ENCODE peak calls at places on chromosomes 11 and 22, in nine cellular contexts. One of them, this sample, is unnamed.

GRCh38 chr22:16717699-16718558 is 107.3 kb downstream of the XKR3 start:
- DNase-seq in CD8-positive, alpha-beta T cell: no peak
- DNase-seq in dorsolateral prefrontal cortex: no peak
- DNase-seq in astrocyte: no peak
- DNase-seq in epithelial cell of esophagus: no peak
- DNase-seq in fibroblast of pulmonary artery: no peak
- DNase-seq in cardiac fibroblast: no peak
- DNase-seq in GM06990: no peak
- DNase-seq in GM12878: no peak
- DNase-seq in this sample: no peak

GRCh38 chr22:46661221-46661851 is 41.1 kb downstream of the GRAMD4 start:
- DNase-seq in CD8-positive, alpha-beta T cell: no peak
- DNase-seq in dorsolateral prefrontal cortex: peak
- DNase-seq in astrocyte: peak
- DNase-seq in epithelial cell of esophagus: peak
- DNase-seq in fibroblast of pulmonary artery: peak
- DNase-seq in cardiac fibroblast: peak
- DNase-seq in GM06990: no peak
- DNase-seq in GM12878: no peak
- DNase-seq in this sample: no peak

GRCh38 chr22:20588092-20588842 is 80.9 kb downstream of the MED15 start:
- DNase-seq in CD8-positive, alpha-beta T cell: no peak
- DNase-seq in dorsolateral prefrontal cortex: no peak
- DNase-seq in astrocyte: no peak
- DNase-seq in epithelial cell of esophagus: no peak
- DNase-seq in fibroblast of pulmonary artery: no peak
- DNase-seq in cardiac fibroblast: no peak
- DNase-seq in GM06990: peak
- DNase-seq in GM12878: no peak
- DNase-seq in this sample: no peak

GRCh38 chr11:31870609-31871309 is 59.6 kb upstream of the PAX6 start:
- DNase-seq in CD8-positive, alpha-beta T cell: peak
- DNase-seq in dorsolateral prefrontal cortex: no peak
- DNase-seq in astrocyte: peak
- DNase-seq in epithelial cell of esophagus: peak
- DNase-seq in fibroblast of pulmonary artery: peak
- DNase-seq in cardiac fibroblast: peak
- DNase-seq in GM06990: peak
- DNase-seq in GM12878: no peak
- DNase-seq in this sample: no peak

GRCh38 chr22:48423481-48423901 is 1404.2 kb downstream of the BRD1 start:
- DNase-seq in CD8-positive, alpha-beta T cell: no peak
- DNase-seq in dorsolateral prefrontal cortex: no peak
- DNase-seq in astrocyte: peak
- DNase-seq in epithelial cell of esophagus: no peak
- DNase-seq in fibroblast of pulmonary artery: no peak
- DNase-seq in cardiac fibroblast: no peak
- DNase-seq in GM06990: no peak
- DNase-seq in GM12878: no peak
- DNase-seq in this sample: no peak

GRCh38 chr11:94769897-94770296 is 1.7 kb downstream of the AMOTL1 start:
- DNase-seq in CD8-positive, alpha-beta T cell: no peak
- DNase-seq in dorsolateral prefrontal cortex: no peak
- DNase-seq in astrocyte: no peak
- DNase-seq in epithelial cell of esophagus: no peak
- DNase-seq in fibroblast of pulmonary artery: no peak
- DNase-seq in cardiac fibroblast: no peak
- DNase-seq in GM06990: no peak
- DNase-seq in GM12878: no peak
- DNase-seq in this sample: no peak

GRCh38 chr22:36352775-36353507 is 34.8 kb downstream of the MYH9 start:
- DNase-seq in CD8-positive, alpha-beta T cell: no peak
- DNase-seq in dorsolateral prefrontal cortex: no peak
- DNase-seq in astrocyte: peak
- DNase-seq in epithelial cell of esophagus: no peak
- DNase-seq in fibroblast of pulmonary artery: no peak
- DNase-seq in cardiac fibroblast: peak
- DNase-seq in GM06990: no peak
- DNase-seq in GM12878: no peak
- DNase-seq in this sample: no peak

GRCh38 chr11:112605093-112605666 is 344.5 kb upstream of the PLET1 start:
- DNase-seq in CD8-positive, alpha-beta T cell: no peak
- DNase-seq in dorsolateral prefrontal cortex: no peak
- DNase-seq in astrocyte: peak
- DNase-seq in epithelial cell of esophagus: no peak
- DNase-seq in fibroblast of pulmonary artery: no peak
- DNase-seq in cardiac fibroblast: no peak
- DNase-seq in GM06990: no peak
- DNase-seq in GM12878: no peak
- DNase-seq in this sample: no peak

GRCh38 chr11:45906096-45906682 is 882 bp downstream of the FREY1 start:
- DNase-seq in CD8-positive, alpha-beta T cell: no peak
- DNase-seq in dorsolateral prefrontal cortex: no peak
- DNase-seq in astrocyte: no peak
- DNase-seq in epithelial cell of esophagus: no peak
- DNase-seq in fibroblast of pulmonary artery: no peak
- DNase-seq in cardiac fibroblast: no peak
- DNase-seq in GM06990: no peak
- DNase-seq in GM12878: no peak
- DNase-seq in this sample: no peak

GRCh38 chr11:72897506-72897905 is 83.3 kb downstream of the ATG16L2 start:
- DNase-seq in CD8-positive, alpha-beta T cell: no peak
- DNase-seq in dorsolateral prefrontal cortex: no peak
- DNase-seq in astrocyte: no peak
- DNase-seq in epithelial cell of esophagus: peak
- DNase-seq in fibroblast of pulmonary artery: no peak
- DNase-seq in cardiac fibroblast: no peak
- DNase-seq in GM06990: no peak
- DNase-seq in GM12878: no peak
- DNase-seq in this sample: no peak

GRCh38 chr22:44743247-44743646 is 9.1 kb upstream of the ARHGAP8 start:
- DNase-seq in CD8-positive, alpha-beta T cell: no peak
- DNase-seq in dorsolateral prefrontal cortex: no peak
- DNase-seq in astrocyte: no peak
- DNase-seq in epithelial cell of esophagus: no peak
- DNase-seq in fibroblast of pulmonary artery: no peak
- DNase-seq in cardiac fibroblast: no peak
- DNase-seq in GM06990: no peak
- DNase-seq in GM12878: no peak
- DNase-seq in this sample: no peak

GRCh38 chr11:90874281-90874680 is 651.4 kb upstream of the CHORDC1 start:
- DNase-seq in CD8-positive, alpha-beta T cell: no peak
- DNase-seq in dorsolateral prefrontal cortex: no peak
- DNase-seq in astrocyte: no peak
- DNase-seq in epithelial cell of esophagus: peak
- DNase-seq in fibroblast of pulmonary artery: no peak
- DNase-seq in cardiac fibroblast: no peak
- DNase-seq in GM06990: no peak
- DNase-seq in GM12878: no peak
- DNase-seq in this sample: no peak

GRCh38 chr11:116986521-116987105 is 111.6 kb downstream of the SIK3 start:
- DNase-seq in CD8-positive, alpha-beta T cell: no peak
- DNase-seq in dorsolateral prefrontal cortex: no peak
- DNase-seq in astrocyte: peak
- DNase-seq in epithelial cell of esophagus: peak
- DNase-seq in fibroblast of pulmonary artery: peak
- DNase-seq in cardiac fibroblast: peak
- DNase-seq in GM06990: peak
- DNase-seq in GM12878: peak
- DNase-seq in this sample: peak

GRCh38 chr11:8252388-8252787 is 11.3 kb downstream of the LMO1 start:
- DNase-seq in CD8-positive, alpha-beta T cell: no peak
- DNase-seq in dorsolateral prefrontal cortex: no peak
- DNase-seq in astrocyte: no peak
- DNase-seq in epithelial cell of esophagus: peak
- DNase-seq in fibroblast of pulmonary artery: no peak
- DNase-seq in cardiac fibroblast: no peak
- DNase-seq in GM06990: no peak
- DNase-seq in GM12878: no peak
- DNase-seq in this sample: no peak

GRCh38 chr11:133787379-133788103 is 57.8 kb downstream of the SPATA19 start:
- DNase-seq in CD8-positive, alpha-beta T cell: no peak
- DNase-seq in dorsolateral prefrontal cortex: no peak
- DNase-seq in astrocyte: no peak
- DNase-seq in epithelial cell of esophagus: no peak
- DNase-seq in fibroblast of pulmonary artery: no peak
- DNase-seq in cardiac fibroblast: peak
- DNase-seq in GM06990: no peak
- DNase-seq in GM12878: no peak
- DNase-seq in this sample: no peak

GRCh38 chr11:10476342-10476741 is 21.3 kb downstream of the AMPD3 start:
- DNase-seq in CD8-positive, alpha-beta T cell: no peak
- DNase-seq in dorsolateral prefrontal cortex: no peak
- DNase-seq in astrocyte: no peak
- DNase-seq in epithelial cell of esophagus: peak
- DNase-seq in fibroblast of pulmonary artery: no peak
- DNase-seq in cardiac fibroblast: no peak
- DNase-seq in GM06990: no peak
- DNase-seq in GM12878: no peak
- DNase-seq in this sample: no peak

DNA sequence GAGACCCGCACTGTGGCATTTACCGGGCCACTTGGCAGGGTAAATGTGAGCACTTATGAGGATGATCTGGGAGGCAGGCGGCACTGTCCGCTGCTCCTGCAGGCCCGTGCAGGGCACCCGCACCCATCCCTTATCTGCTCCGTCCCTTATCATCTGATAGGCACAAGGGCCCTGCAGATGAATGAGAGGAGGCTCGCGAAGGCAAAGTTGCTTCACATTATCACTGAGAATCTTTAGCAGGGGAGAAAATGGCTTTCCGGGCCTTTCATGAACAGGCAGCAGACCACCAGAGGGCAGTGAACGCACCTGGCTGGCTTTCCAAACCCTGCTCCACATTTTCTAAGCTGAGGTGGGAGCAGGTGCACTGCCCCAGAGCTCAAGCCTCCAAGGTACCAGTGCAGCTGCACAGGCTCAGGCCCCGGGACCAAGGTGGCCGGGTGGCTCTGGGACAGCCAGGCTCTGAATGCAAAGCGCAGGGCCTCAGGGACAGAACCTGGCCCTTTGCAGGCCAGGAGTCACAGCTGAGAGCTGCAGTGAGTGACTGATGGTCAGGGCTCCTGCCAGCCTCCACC is 165.6 kb downstream of the SHANK2 start:
- DNase-seq in CD8-positive, alpha-beta T cell: no peak
- DNase-seq in dorsolateral prefrontal cortex: peak
- DNase-seq in astrocyte: no peak
- DNase-seq in epithelial cell of esophagus: peak
- DNase-seq in fibroblast of pulmonary artery: peak
- DNase-seq in cardiac fibroblast: peak
- DNase-seq in GM06990: no peak
- DNase-seq in GM12878: no peak
- DNase-seq in this sample: no peak
- TF ChIP-seq CTCF in CD8-positive, alpha-beta T cell: no peak
- TF ChIP-seq CTCF in dorsolateral prefrontal cortex: peak
- TF ChIP-seq CTCF in astrocyte: peak
- TF ChIP-seq CTCF in epithelial cell of esophagus: peak
- TF ChIP-seq CTCF in fibroblast of pulmonary artery: peak
- TF ChIP-seq CTCF in cardiac fibroblast: peak
- TF ChIP-seq CTCF in GM06990: peak
- TF ChIP-seq CTCF in GM12878: peak
- TF ChIP-seq CTCF in this sample: peak

DNA sequence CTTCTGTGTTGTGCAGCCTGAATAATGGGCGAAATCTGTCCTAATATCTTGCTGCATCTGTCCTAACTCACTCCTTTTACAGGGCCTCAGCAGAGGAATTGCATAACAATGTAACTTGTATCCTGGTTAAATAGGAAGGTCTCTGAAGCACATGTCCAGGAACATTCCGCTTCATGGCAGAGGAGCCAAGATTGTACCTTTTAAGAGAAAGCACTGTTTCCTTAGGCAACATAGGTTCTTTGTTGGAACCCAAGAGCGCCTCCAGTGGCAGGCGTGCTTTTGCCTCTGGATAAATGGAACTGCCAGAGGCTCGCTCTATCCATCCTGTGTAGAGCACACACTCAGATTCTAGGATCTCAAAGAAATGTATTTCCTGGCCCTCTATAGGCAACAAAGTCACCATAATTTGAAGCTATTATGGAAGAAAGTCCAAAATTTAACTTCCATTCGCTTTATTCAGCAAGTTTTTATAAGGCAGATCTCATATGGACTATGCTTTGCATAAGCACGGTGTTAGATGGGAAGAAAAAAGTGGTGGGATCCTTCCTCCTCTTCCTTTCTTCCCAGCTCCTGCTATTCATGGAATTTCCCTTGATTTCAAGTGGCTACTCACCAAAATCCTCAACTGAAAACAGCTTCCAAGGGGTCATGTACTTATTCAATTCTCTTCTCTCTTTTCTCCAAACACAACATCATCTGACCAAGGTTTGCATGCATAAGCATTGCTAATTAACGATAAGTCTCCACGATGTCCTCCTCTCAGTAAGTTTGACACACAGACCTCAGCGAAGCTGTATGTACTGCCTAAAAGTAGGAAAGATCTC is at the start of gene BLID:
- DNase-seq in CD8-positive, alpha-beta T cell: no peak
- DNase-seq in dorsolateral prefrontal cortex: peak
- DNase-seq in astrocyte: no peak
- DNase-seq in epithelial cell of esophagus: peak
- DNase-seq in fibroblast of pulmonary artery: peak
- DNase-seq in cardiac fibroblast: peak
- DNase-seq in GM06990: no peak
- DNase-seq in GM12878: no peak
- DNase-seq in this sample: no peak
- H3K4me3 ChIP-seq in CD8-positive, alpha-beta T cell: no peak
- H3K4me3 ChIP-seq in dorsolateral prefrontal cortex: no peak
- H3K4me3 ChIP-seq in astrocyte: no peak
- H3K4me3 ChIP-seq in epithelial cell of esophagus: no peak
- H3K4me3 ChIP-seq in fibroblast of pulmonary artery: no peak
- H3K4me3 ChIP-seq in cardiac fibroblast: no peak
- H3K4me3 ChIP-seq in GM06990: no peak
- H3K4me3 ChIP-seq in GM12878: no peak
- H3K4me3 ChIP-seq in this sample: no peak

DNA sequence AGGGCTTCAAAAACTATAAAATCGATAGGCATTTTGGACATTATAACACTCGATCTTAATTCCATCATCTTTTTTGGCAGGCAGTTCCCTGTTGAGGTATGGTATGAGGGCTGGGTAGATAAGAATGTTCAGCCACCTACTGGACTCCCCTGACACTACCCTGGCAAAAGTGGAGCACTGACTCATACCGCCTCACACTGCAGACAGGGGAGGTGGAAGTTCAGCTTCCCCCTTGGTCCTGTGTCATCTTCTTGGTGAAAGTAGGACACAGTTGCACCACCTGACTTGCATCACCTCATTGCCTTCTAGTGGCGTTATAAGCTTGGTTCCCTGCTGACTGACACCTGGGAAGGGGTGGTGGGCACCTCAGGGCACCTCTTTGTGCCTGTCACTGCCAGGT is 30.4 kb downstream of the PAAF1 start:
- DNase-seq in CD8-positive, alpha-beta T cell: no peak
- DNase-seq in dorsolateral prefrontal cortex: no peak
- DNase-seq in astrocyte: peak
- DNase-seq in epithelial cell of esophagus: peak
- DNase-seq in fibroblast of pulmonary artery: peak
- DNase-seq in cardiac fibroblast: peak
- DNase-seq in GM06990: no peak
- DNase-seq in GM12878: no peak
- DNase-seq in this sample: no peak
- TF ChIP-seq CTCF in CD8-positive, alpha-beta T cell: no peak
- TF ChIP-seq CTCF in dorsolateral prefrontal cortex: no peak
- TF ChIP-seq CTCF in astrocyte: peak
- TF ChIP-seq CTCF in epithelial cell of esophagus: peak
- TF ChIP-seq CTCF in fibroblast of pulmonary artery: peak
- TF ChIP-seq CTCF in cardiac fibroblast: peak
- TF ChIP-seq CTCF in GM06990: no peak
- TF ChIP-seq CTCF in GM12878: no peak
- TF ChIP-seq CTCF in this sample: no peak

GRCh38 chr11:47376183-47376542 is 2.2 kb downstream of the SPI1 start:
- DNase-seq in CD8-positive, alpha-beta T cell: no peak
- DNase-seq in dorsolateral prefrontal cortex: no peak
- DNase-seq in astrocyte: no peak
- DNase-seq in epithelial cell of esophagus: no peak
- DNase-seq in fibroblast of pulmonary artery: no peak
- DNase-seq in cardiac fibroblast: no peak
- DNase-seq in GM06990: no peak
- DNase-seq in GM12878: no peak
- DNase-seq in this sample: no peak
- H3K4me3 ChIP-seq in CD8-positive, alpha-beta T cell: no peak
- H3K4me3 ChIP-seq in dorsolateral prefrontal cortex: peak
- H3K4me3 ChIP-seq in astrocyte: no peak
- H3K4me3 ChIP-seq in epithelial cell of esophagus: no peak
- H3K4me3 ChIP-seq in fibroblast of pulmonary artery: no peak
- H3K4me3 ChIP-seq in cardiac fibroblast: no peak
- H3K4me3 ChIP-seq in GM06990: peak
- H3K4me3 ChIP-seq in GM12878: peak
- H3K4me3 ChIP-seq in this sample: peak